ENCODE peak calls at places on chromosomes 6 and 20, in five cellular contexts. Q is cardiac muscle cell, H is right lobe of liver, J is IMR-90, P is coronary artery. K is an unnamed sample.

GRCh38 chr6:132153221-132153896 is 202.2 kb upstream of the CCN2 start:
- DNase-seq in Q (no peak), H (no peak), J (peak; percentile 86), P (no peak), K (peak; percentile 93)

GRCh38 chr6:75244063-75244575 is 518 bp upstream of the COX7A2 start:
- DNase-seq in Q (no peak), H (no peak), J (peak; percentile 12), P (no peak), K (no peak)

GRCh38 chr6:115570326-115570725 is 490.4 kb downstream of the FRK start:
- DNase-seq in Q (no peak), H (no peak), J (peak; percentile 59), P (no peak), K (no peak)

GRCh38 chr6:135251416-135251815 is 70.3 kb downstream of the MYB start:
- DNase-seq in Q (no peak), H (peak; percentile 60), J (no peak), P (no peak), K (no peak)

GRCh38 chr6:168370310-168370991 is 50.9 kb upstream of the DACT2 start:
- DNase-seq in Q (peak; percentile 81), H (peak; percentile 76), J (no peak), P (peak; percentile 85), K (no peak)

GRCh38 chr6:45537539-45537938 is 159.8 kb upstream of the SUPT3H start:
- DNase-seq in Q (no peak), H (no peak), J (no peak), P (no peak), K (no peak)

GRCh38 chr6:46918830-46919229 is 2.9 kb downstream of the ADGRF5 start:
- DNase-seq in Q (no peak), H (no peak), J (no peak), P (no peak), K (peak; percentile 49)

GRCh38 chr6:84685983-84686584 is 78.3 kb downstream of the TBX18 start:
- DNase-seq in Q (no peak), H (no peak), J (peak; percentile 16), P (no peak), K (peak; percentile 22)

GRCh38 chr6:144721232-144721631 is 436.1 kb downstream of the UTRN start:
- DNase-seq in Q (no peak), H (no peak), J (no peak), P (no peak), K (no peak)

GRCh38 chr20:41505198-41505597 is 113.0 kb downstream of the CHD6 start:
- DNase-seq in Q (no peak), H (no peak), J (no peak), P (no peak), K (no peak)

GRCh38 chr20:47358672-47359532 is 2.4 kb upstream of the ZMYND8 start:
- DNase-seq in Q (peak; percentile 79), H (peak; percentile 79), J (peak; percentile 90), P (peak; percentile 91), K (peak; percentile 95)

GRCh38 chr6:42374027-42374669 is 77.6 kb downstream of the TRERF1 start:
- DNase-seq in Q (no peak), H (no peak), J (no peak), P (no peak), K (no peak)

GRCh38 chr6:89023591-89024441 is 56.7 kb upstream of the PNRC1 start:
- DNase-seq in Q (peak; percentile 37), H (no peak), J (no peak), P (no peak), K (no peak)

GRCh38 chr6:31170987-31171671 is 647 bp upstream of the POU5F1 start:
- DNase-seq in Q (no peak), H (no peak), J (no peak), P (no peak), K (no peak)

DNA sequence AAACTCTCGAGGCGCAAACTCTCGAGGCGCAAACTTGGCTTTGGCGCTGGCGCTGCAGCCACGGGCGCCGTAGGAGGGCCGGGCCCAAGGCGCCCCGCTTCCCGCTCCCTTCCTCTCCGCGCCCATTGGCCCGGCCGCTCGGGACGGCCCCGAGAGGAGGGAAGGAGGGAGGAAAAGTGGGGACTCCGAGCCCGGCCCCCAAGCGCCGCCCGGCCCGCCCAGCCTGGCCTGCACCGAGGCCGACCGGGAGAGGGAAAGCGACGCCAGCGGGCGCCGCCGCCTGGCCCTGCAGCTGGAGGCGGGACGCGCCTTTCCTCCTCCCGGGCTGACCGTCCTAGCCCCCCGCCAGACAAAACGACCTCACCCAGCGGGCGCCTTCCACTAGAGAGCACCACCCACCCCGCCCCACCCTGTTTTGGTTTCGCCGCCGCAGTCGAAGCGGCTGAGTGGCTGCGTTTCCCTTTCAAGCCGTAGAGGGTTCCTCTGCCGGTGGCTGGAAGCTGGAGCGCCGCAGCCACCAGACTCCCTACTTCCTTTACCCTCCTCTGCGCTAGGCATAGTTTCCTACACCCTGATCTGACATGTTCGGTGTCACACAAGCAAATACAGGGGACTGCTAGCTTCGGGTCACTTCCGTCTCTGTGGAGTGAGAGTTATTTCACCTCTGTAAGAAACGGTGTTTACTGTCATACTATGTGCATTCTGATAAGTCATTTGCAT is at the start of gene MBOAT1:
- DNase-seq in Q (peak; percentile 94), H (peak; percentile 96), J (peak; percentile 87), P (peak; percentile 94), K (peak; percentile 76)
- TF ChIP-seq CTCF in Q (no peak), H (no peak), J (no peak), P (no peak), K (no peak)

GRCh38 chr20:25256226-25256859 is 8.5 kb downstream of the PYGB start:
- DNase-seq in Q (no peak), H (no peak), J (no peak), P (peak; percentile 69), K (no peak)

GRCh38 chr20:25254571-25254970 is 6.7 kb downstream of the PYGB start:
- DNase-seq in Q (peak; percentile 57), H (no peak), J (no peak), P (no peak), K (no peak)

GRCh38 chr20:25253606-25254275 is 5.9 kb downstream of the PYGB start:
- DNase-seq in Q (no peak), H (no peak), J (no peak), P (no peak), K (no peak)

GRCh38 chr20:25257130-25257529 is 9.2 kb downstream of the PYGB start:
- DNase-seq in Q (no peak), H (no peak), J (no peak), P (no peak), K (no peak)

GRCh38 chr20:25254986-25255680 is 7.2 kb downstream of the PYGB start:
- DNase-seq in Q (peak; percentile 16), H (no peak), J (no peak), P (peak; percentile 84), K (no peak)
- H3K27ac ChIP-seq in Q (peak overlapping the region; percentile 97), H (no peak overlapping the region), J (no peak overlapping the region), P (peak overlapping the region; percentile 69), K (no peak overlapping the region)

GRCh38 chr20:23164176-23164601 is 78.1 kb upstream of the CD93 start:
- DNase-seq in Q (no peak), H (peak; percentile 51), J (no peak), P (peak; percentile 73), K (no peak)

GRCh38 chr20:23163562-23163961 is 77.4 kb upstream of the CD93 start:
- DNase-seq in Q (no peak), H (no peak), J (no peak), P (peak; percentile 62), K (no peak)

GRCh38 chr20:23165964-23166363 is 79.8 kb upstream of the CD93 start:
- DNase-seq in Q (no peak), H (peak; percentile 19), J (no peak), P (peak; percentile 68), K (no peak)

GRCh38 chr20:23166563-23166962 is 80.4 kb upstream of the CD93 start:
- DNase-seq in Q (no peak), H (peak; percentile 34), J (no peak), P (peak; percentile 66), K (no peak)

GRCh38 chr20:23165307-23165750 is 79.2 kb upstream of the CD93 start:
- DNase-seq in Q (peak; percentile 38), H (peak; percentile 43), J (no peak), P (peak; percentile 58), K (no peak)
- TF ChIP-seq CTCF in Q (peak; percentile 10), H (no peak), J (no peak), P (no peak), K (peak; percentile 40)

GRCh38 chr6:138103876-138104275 is 3.3 kb downstream of the PERP start:
- DNase-seq in Q (no peak), H (no peak), J (no peak), P (no peak), K (no peak)
- H3K27ac ChIP-seq in Q (peak overlapping the region; percentile 62), H (no peak overlapping the region), J (no peak overlapping the region), P (no peak overlapping the region), K (no peak overlapping the region)

DNA sequence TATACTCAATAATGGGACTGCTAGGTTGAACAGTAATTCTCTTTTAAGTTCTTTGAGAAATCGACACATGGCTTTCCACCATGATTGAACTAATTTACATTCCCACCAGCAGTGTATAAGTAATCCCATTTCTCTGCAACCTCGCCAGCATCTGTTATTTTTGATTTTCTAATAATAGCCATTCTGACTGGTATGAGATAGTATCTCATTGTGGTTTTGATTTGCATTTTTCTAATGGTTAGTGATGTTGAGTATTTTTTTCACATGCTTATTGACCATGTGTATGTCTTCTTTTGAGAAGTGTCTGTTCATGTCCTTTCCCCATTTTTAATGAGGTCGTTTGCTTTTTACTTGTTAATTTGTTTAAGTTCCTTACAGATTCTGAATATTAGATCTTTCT is 66.5 kb downstream of the STK4 start:
- DNase-seq in Q (no peak), H (no peak), J (no peak), P (no peak), K (no peak)
- TF ChIP-seq CTCF in Q (no peak), H (no peak), J (no peak), P (no peak), K (no peak)

DNA sequence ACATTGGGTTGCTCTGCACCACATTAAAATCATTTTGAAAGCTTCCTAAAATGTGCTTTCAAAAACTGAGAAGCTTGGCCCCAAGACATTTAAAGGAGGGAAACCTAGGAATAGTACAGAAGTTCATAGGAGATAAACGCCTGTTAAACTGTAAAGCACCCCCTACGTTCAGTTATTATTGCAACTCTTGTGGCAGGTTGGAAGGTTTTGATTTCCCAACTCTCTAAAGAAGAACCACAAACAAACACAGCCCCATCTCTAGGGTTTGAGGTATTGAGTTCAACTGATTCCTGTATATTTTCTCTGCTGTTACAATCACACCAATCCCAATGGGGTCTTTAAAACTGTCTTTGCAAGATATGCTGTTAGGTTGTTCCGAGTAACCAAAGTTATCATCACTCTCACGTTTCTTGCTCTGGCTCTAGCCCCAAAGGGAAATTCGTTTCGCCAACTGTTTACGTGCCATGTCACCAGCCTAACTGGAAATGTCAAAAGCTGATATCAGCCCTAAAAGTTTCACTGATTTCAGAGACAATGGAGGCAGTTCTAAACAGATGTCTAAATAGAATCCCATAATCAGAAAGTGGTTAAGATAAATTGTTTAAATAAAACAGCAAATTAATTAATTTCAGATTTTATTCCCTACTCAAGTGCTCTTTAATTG is 12.1 kb downstream of the TFAP2A start:
- DNase-seq in Q (no peak), H (no peak), J (no peak), P (no peak), K (no peak)
- H3K27ac ChIP-seq in Q (no peak overlapping the region), H (no peak overlapping the region), J (no peak overlapping the region), P (no peak overlapping the region), K (no peak overlapping the region)

K was measured in brain microvascular endothelial cell.